ENCODE peak calls at places on chromosomes 4 and X, in ten cellular contexts. S is thoracic aorta; V is small intestine; W is heart left ventricle; C is CD8-positive, alpha-beta memory T cell; H is right atrium auricular region; X is CD4-positive, alpha-beta T cell; T is A673; P is H1; Y is ascending aorta. A is an unnamed sample.

GRCh38 chrX:9586992-9587392 is 122.1 kb downstream of the TBL1X start:
- DNase-seq in S (no peak), V (no peak), W (no peak), C (no peak), H (no peak), X (no peak), T (no peak), P (peak; percentile 45), Y (peak; percentile 41), A (no peak)

GRCh38 chr4:41155194-41155830 is 59.0 kb downstream of the APBB2 start:
- DNase-seq in S (no peak), V (no peak), W (no peak), C (no peak), H (no peak), X (no peak), T (no peak), P (no peak), Y (no peak), A (no peak)

GRCh38 chrX:30824275-30824674 is 64.8 kb downstream of the TAB3 start:
- DNase-seq in S (no peak), V (no peak), W (no peak), C (no peak), H (no peak), X (no peak), T (no peak), P (no peak), Y (no peak), A (no peak)

GRCh38 chrX:150446995-150447394 is 83.9 kb downstream of the MAMLD1 start:
- DNase-seq in S (no peak), V (no peak), W (no peak), C (no peak), H (no peak), X (no peak), T (peak; percentile 23), P (no peak), Y (no peak), A (no peak)

GRCh38 chr4:182235016-182235415 is 8.2 kb upstream of the TENM3 start:
- DNase-seq in S (no peak), V (no peak), W (no peak), C (no peak), H (no peak), X (no peak), T (no peak), P (no peak), Y (no peak), A (no peak)

GRCh38 chr4:179804440-179804839 is 2362.2 kb upstream of the AGA start:
- DNase-seq in S (no peak), V (no peak), W (no peak), C (no peak), H (no peak), X (no peak), T (no peak), P (no peak), Y (no peak), A (no peak)

GRCh38 chr4:119286377-119287002 is 35.4 kb downstream of the FABP2 start:
- DNase-seq in S (no peak), V (peak; percentile 56), W (peak; percentile 45), C (peak; percentile 36), H (no peak), X (peak; percentile 10), T (peak; percentile 73), P (no peak), Y (no peak), A (no peak)

GRCh38 chr4:128558896-128559669 is 250.4 kb upstream of the JADE1 start:
- DNase-seq in S (no peak), V (no peak), W (no peak), C (no peak), H (no peak), X (no peak), T (no peak), P (no peak), Y (no peak), A (no peak)

DNA sequence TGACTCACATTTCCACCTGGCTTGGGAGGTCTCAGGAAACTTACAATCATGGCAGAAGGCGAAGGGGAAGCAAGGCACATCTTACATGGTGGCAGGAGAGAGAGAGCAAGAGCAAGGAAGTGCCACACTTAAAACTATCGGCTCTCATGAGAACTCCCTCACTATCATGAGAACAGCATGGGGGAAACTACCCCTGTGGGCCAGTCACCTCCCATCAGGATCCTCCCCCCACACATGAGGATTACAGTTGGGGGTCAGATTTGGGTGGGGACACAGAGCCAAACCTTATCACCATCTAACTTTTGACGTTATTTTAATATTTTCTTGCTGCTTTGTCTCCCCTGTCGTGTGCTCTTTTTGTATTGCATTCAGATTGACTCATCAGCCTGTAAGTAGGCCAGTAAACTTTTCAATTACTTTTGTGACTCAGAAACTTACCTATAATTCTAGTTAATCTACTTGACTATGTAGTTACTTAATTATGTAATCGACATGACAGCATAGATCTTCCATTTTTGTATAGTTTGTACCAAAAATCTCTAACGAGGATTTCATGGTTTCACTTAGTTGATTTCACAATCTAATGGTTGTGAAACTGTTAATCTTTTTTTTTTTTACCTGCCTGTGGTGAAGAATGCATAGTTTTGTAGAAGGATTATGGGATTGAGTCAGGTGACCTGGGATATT is 18.2 kb downstream of the STIM2 start:
- DNase-seq in S (no peak), V (no peak), W (no peak), C (no peak), H (no peak), X (no peak), T (no peak), P (no peak), Y (no peak), A (no peak)
- H3K27ac ChIP-seq in S (no peak overlapping the region), V (peak overlapping the region; percentile 77), W (no peak overlapping the region), C (peak overlapping the region; percentile 32), H (no peak overlapping the region), X (peak overlapping the region; percentile 42), T (no peak overlapping the region), P (no peak overlapping the region), Y (no peak overlapping the region), A (peak overlapping the region; percentile 49)

DNA sequence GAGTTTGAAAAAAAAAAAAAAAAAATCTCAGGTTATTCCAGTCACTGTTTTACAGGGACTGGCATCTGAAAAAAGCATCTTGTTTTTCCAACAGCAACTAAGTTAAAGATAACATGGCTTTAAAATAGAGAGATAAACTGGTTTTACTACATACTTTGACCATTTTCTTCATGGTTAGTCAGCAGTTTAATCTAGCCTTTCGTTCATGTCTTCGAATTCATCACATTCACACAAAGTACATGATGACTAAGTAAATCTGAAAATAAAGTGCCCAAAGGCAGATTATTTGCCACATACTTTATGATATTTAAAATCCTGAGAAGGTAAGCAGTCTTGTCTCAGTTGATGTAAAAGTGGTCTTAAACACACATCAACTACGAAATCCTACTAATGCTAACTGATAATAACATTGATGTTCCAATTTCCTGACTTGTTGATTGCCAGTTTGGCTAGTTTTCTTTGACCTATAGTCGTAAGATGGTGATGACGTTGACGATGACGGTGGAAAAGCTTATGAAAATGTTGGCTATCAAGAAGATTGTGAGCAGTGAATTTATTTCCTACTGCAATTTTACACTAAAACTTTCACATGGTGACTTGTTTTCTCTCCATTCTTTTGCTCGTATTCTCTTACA is 540.5 kb upstream of the BOD1L1 start:
- DNase-seq in S (no peak), V (no peak), W (no peak), C (no peak), H (no peak), X (no peak), T (no peak), P (no peak), Y (no peak), A (peak; percentile 41)
- H3K27ac ChIP-seq in S (no peak overlapping the region), V (no peak overlapping the region), W (no peak overlapping the region), C (no peak overlapping the region), H (no peak overlapping the region), X (no peak overlapping the region), T (no peak overlapping the region), P (no peak overlapping the region), Y (no peak overlapping the region), A (peak overlapping the region; percentile 38)

GRCh38 chr4:173526724-173527102 is 3.3 kb downstream of the HAND2 start:
- DNase-seq in S (no peak), V (no peak), W (no peak), C (no peak), H (no peak), X (no peak), T (no peak), P (no peak), Y (no peak), A (no peak)

GRCh38 chr4:173527103-173527876 is 2.7 kb downstream of the HAND2 start:
- DNase-seq in S (no peak), V (no peak), W (no peak), C (no peak), H (no peak), X (no peak), T (no peak), P (peak; percentile 75), Y (peak; percentile 63), A (no peak)

GRCh38 chr4:173525118-173526033 is 4.7 kb downstream of the HAND2 start:
- DNase-seq in S (no peak), V (no peak), W (no peak), C (no peak), H (no peak), X (no peak), T (no peak), P (peak; percentile 71), Y (peak; percentile 68), A (no peak)

GRCh38 chr4:173524218-173525117 is 5.6 kb downstream of the HAND2 start:
- DNase-seq in S (no peak), V (no peak), W (no peak), C (no peak), H (no peak), X (no peak), T (no peak), P (no peak), Y (peak; percentile 62), A (no peak)

GRCh38 chr4:173526034-173526482 is 4.0 kb downstream of the HAND2 start:
- DNase-seq in S (no peak), V (no peak), W (no peak), C (no peak), H (no peak), X (no peak), T (no peak), P (no peak), Y (peak; percentile 61), A (no peak)
- H3K27ac ChIP-seq in S (peak overlapping the region; percentile 95), V (no peak overlapping the region), W (peak overlapping the region; percentile 96), C (no peak overlapping the region), H (peak overlapping the region; percentile 97), X (no peak overlapping the region), T (peak overlapping the region; percentile 29), P (no peak overlapping the region), Y (peak overlapping the region; percentile 96), A (no peak overlapping the region)

GRCh38 chrX:120468071-120468470 is 1.0 kb downstream of the LAMP2 start:
- DNase-seq in S (no peak), V (no peak), W (no peak), C (no peak), H (no peak), X (no peak), T (no peak), P (no peak), Y (no peak), A (no peak)
- H3K27ac ChIP-seq in S (no peak overlapping the region), V (no peak overlapping the region), W (peak overlapping the region; percentile 90), C (peak overlapping the region; percentile 79), H (peak overlapping the region; percentile 92), X (no peak overlapping the region), T (no peak overlapping the region), P (no peak overlapping the region), Y (peak overlapping the region; percentile 88), A (peak overlapping the region; percentile 81)

GRCh38 chr4:73868206-73869129 is 725 bp upstream of the CXCL1 start:
- DNase-seq in S (no peak), V (peak; percentile 19), W (no peak), C (no peak), H (no peak), X (no peak), T (no peak), P (no peak), Y (no peak), A (no peak)
- H3K27ac ChIP-seq in S (no peak overlapping the region), V (peak overlapping the region; percentile 74), W (peak overlapping the region; percentile 63), C (no peak overlapping the region), H (peak overlapping the region; percentile 49), X (no peak overlapping the region), T (no peak overlapping the region), P (no peak overlapping the region), Y (no peak overlapping the region), A (peak overlapping the region; percentile 76)

GRCh38 chrX:1788300-1788911 is 173.5 kb downstream of the ASMT start:
- DNase-seq in S (no peak), V (no peak), W (no peak), C (no peak), H (no peak), X (no peak), T (no peak), P (peak; percentile 26), Y (no peak), A (no peak)
- H3K27ac ChIP-seq in S (no peak overlapping the region), V (no peak overlapping the region), W (no peak overlapping the region), C (no peak overlapping the region), H (no peak overlapping the region), X (no peak overlapping the region), T (no peak overlapping the region), P (no peak overlapping the region), Y (no peak overlapping the region), A (no peak overlapping the region)

A was measured in epithelial cell of prostate.